ENCODE peak calls at places on chromosomes 13 and 19, in eight cellular contexts. C is HCT116, Z is Panc1, A is HepG2, V is upper lobe of left lung, G is K562, D is GM12878, M is GM23338. H is an unnamed sample.

GRCh38 chr19:3783660-3784584 is 2.3 kb downstream of the MATK start:
- ATAC-seq in M (peak; percentile 75), C (peak; percentile 57), V (no peak), A (peak; percentile 73), Z (peak; percentile 80), D (no peak), G (peak; percentile 58), H (no peak)

GRCh38 chr13:33875658-33876401 is 57.9 kb downstream of the RFC3 start:
- ATAC-seq in V (no peak), C (no peak), G (no peak), A (no peak), M (no peak), D (no peak), Z (no peak), H (no peak)

GRCh38 chr13:27118428-27119054 is 53.1 kb downstream of the USP12 start:
- ATAC-seq in G (no peak), C (no peak), A (no peak), Z (no peak), V (no peak), D (peak; percentile 65), M (no peak), H (no peak)

GRCh38 chr13:44276061-44276460 is 97.6 kb upstream of the SERP2 start:
- ATAC-seq in D (no peak), V (no peak), G (no peak), M (peak; percentile 28), Z (no peak), C (no peak), A (no peak), H (no peak)

GRCh38 chr13:28637714-28638355 is 21.1 kb upstream of the POMP start:
- ATAC-seq in G (peak; percentile 43), V (no peak), M (no peak), A (peak; percentile 35), Z (no peak), C (no peak), D (peak; percentile 64), H (no peak)

GRCh38 chr13:95474992-95475391 is 77.5 kb upstream of the CLDN10 start:
- ATAC-seq in C (no peak), Z (no peak), A (peak; percentile 39), V (no peak), D (no peak), G (peak; percentile 16), M (peak; percentile 34), H (no peak)

GRCh38 chr19:6062274-6062673 is 48.0 kb downstream of the RFX2 start:
- ATAC-seq in M (no peak), D (no peak), A (no peak), C (no peak), Z (no peak), G (no peak), V (peak; percentile 31), H (no peak)

GRCh38 chr13:36806102-36806501 is 12.9 kb upstream of the RFXAP start:
- ATAC-seq in V (no peak), M (no peak), C (no peak), D (peak; percentile 62), Z (no peak), A (no peak), G (no peak), H (no peak)

GRCh38 chr13:113327391-113327765 is 30.3 kb downstream of the LAMP1 start:
- ATAC-seq in M (no peak), V (no peak), C (no peak), G (no peak), D (no peak), Z (peak; percentile 57), A (no peak), H (no peak)

GRCh38 chr13:54029226-54029625 is 1000.6 kb downstream of the OLFM4 start:
- ATAC-seq in A (no peak), D (peak; percentile 84), C (no peak), Z (no peak), V (no peak), G (no peak), M (no peak), H (no peak)

GRCh38 chr19:10730932-10731331 is 13.1 kb downstream of the DNM2 start:
- ATAC-seq in C (no peak), D (peak; percentile 62), Z (peak; percentile 43), M (no peak), V (peak; percentile 25), G (no peak), A (no peak), H (no peak)

GRCh38 chr13:90690458-90691063 is 656.9 kb upstream of the MIR17HG start:
- ATAC-seq in G (no peak), D (no peak), M (no peak), C (no peak), Z (no peak), V (peak; percentile 84), A (no peak), H (peak; percentile 73)

GRCh38 chr13:50720856-50721663 is 122.4 kb downstream of the DLEU7 start:
- ATAC-seq in Z (no peak), A (no peak), C (no peak), G (no peak), D (no peak), M (no peak), V (no peak), H (no peak)

GRCh38 chr19:12346896-12347295 is 13.5 kb upstream of the ZNF563 start:
- ATAC-seq in M (no peak), C (no peak), Z (no peak), D (peak; percentile 48), G (no peak), A (peak; percentile 77), V (no peak), H (no peak)

GRCh38 chr13:66952507-66952906 is 277.6 kb downstream of the PCDH9 start:
- ATAC-seq in M (peak; percentile 67), A (peak; percentile 25), D (no peak), V (no peak), C (peak; percentile 32), G (no peak), Z (no peak), H (no peak)

GRCh38 chr19:13977803-13978202 is 25.5 kb downstream of the DCAF15 start:
- ATAC-seq in A (no peak), M (no peak), C (no peak), V (no peak), D (no peak), G (no peak), Z (no peak), H (no peak)

GRCh38 chr13:78636493-78636892 is 22.5 kb downstream of the OBI1 start:
- ATAC-seq in D (no peak), A (no peak), M (no peak), G (peak; percentile 67), Z (no peak), C (no peak), V (no peak), H (no peak)

GRCh38 chr19:38661996-38662395 is 14.5 kb downstream of the ACTN4 start:
- ATAC-seq in V (no peak), M (no peak), C (no peak), A (no peak), Z (no peak), D (no peak), G (no peak), H (no peak)

GRCh38 chr13:44810067-44810840 is 179.0 kb downstream of the NUFIP1 start:
- ATAC-seq in D (no peak), V (no peak), C (no peak), A (no peak), Z (no peak), G (no peak), M (no peak), H (no peak)

GRCh38 chr19:22427587-22428298 is 5.6 kb upstream of the ZNF98 start:
- ATAC-seq in V (peak; percentile 19), C (no peak), Z (no peak), M (no peak), D (no peak), A (no peak), G (no peak), H (peak; percentile 28)
- H3K4me1 ChIP-seq in V (no peaks in the 10 kb centered on the region), C (no peaks in the 10 kb centered on the region), Z (no peaks in the 10 kb centered on the region), M (no peaks in the 10 kb centered on the region), D (no peaks in the 10 kb centered on the region), A (no peaks in the 10 kb centered on the region), G (no peaks in the 10 kb centered on the region), H (no peaks in the 10 kb centered on the region)

GRCh38 chr19:19262190-19263057 is 10.7 kb downstream of the TM6SF2 start:
- ATAC-seq in C (no peak), Z (peak; percentile 30), V (no peak), M (peak; percentile 55), G (peak; percentile 46), D (no peak), A (peak; percentile 8), H (no peak)
- TF ChIP-seq CTCF in C (no peak), Z (no peak), V (no peak), M (peak; percentile 60), G (no peak), D (no peak), A (no peak), H (no peak)

DNA sequence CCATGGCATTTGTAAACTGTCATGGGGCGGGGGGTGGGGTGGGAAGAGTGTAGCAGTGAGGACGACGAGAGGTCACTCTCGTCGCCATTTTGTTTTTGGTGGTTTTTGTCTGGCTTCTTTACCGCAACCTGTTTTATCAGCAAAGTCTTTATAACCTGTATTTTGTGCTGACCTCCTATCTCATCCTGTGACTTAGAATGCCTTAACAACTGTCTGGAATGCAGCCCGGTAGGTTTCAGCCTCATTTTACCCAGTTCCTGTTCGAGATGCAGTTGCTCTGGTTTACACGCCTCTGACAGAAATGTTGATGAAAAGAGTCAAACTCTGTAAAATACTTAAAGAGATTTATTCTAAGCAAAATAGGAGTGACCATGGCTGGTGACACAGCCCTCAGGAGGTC is 852.0 kb downstream of the DACH1 start:
- ATAC-seq in V (no peak), D (no peak), G (no peak), Z (no peak), M (no peak), C (no peak), A (no peak), H (no peak)
- TF ChIP-seq POLR2AphosphoS5 in V (no peak), D (no peak), G (no peak), Z (no peak), M (no peak), C (no peak), A (no peak), H (no peak)

GRCh38 chr19:41957838-41958366 is 1.2 kb downstream of the RABAC1 start:
- ATAC-seq in V (peak; percentile 74), D (peak; percentile 74), M (peak; percentile 65), Z (peak; percentile 84), G (peak; percentile 86), A (peak; percentile 81), C (peak; percentile 77), H (peak; percentile 68)

GRCh38 chr19:41955521-41955920 is 3.6 kb downstream of the RABAC1 start:
- ATAC-seq in M (no peak), V (no peak), G (no peak), C (no peak), Z (no peak), D (no peak), A (no peak), H (no peak)

GRCh38 chr19:41957161-41957837 is 1.8 kb downstream of the RABAC1 start:
- ATAC-seq in M (no peak), D (no peak), A (no peak), V (no peak), G (no peak), Z (no peak), C (no peak), H (no peak)

GRCh38 chr19:41958367-41959055 is 610 bp downstream of the RABAC1 start:
- ATAC-seq in G (peak; percentile 88), D (peak; percentile 90), V (peak; percentile 93), A (peak; percentile 85), M (peak; percentile 87), Z (peak; percentile 86), C (peak; percentile 79), H (peak; percentile 77)

DNA sequence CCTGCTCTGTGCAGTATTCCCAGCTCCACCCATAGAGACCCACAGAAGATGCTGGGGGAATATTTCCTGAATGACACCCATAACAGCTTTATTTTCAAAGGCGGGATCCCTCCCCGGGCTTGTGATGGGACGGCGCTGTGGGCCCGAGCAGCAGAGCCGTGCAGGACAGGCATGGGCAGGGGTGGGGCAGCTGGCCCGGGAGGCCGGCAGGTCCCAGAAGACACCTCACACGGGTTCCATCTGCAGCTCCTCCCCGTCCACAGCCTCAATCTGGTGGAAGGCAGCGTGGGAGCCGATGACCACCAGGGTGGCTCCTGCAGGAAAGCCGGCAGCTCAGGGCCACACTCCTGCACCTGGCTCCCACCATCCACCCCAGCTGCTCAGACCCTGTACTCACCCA is 2.5 kb downstream of the RABAC1 start:
- ATAC-seq in G (no peak), V (no peak), A (no peak), M (no peak), D (no peak), Z (no peak), C (no peak), H (no peak)
- H3K4me1 ChIP-seq in G (peaks cover 18% of the 10 kb centered on the region), V (peaks cover 19% of the 10 kb centered on the region), A (peaks cover 32% of the 10 kb centered on the region), M (peaks cover 9% of the 10 kb centered on the region), D (peaks cover 12% of the 10 kb centered on the region), Z (peaks cover 7% of the 10 kb centered on the region), C (peaks cover 37% of the 10 kb centered on the region), H (peaks cover 13% of the 10 kb centered on the region)

H was measured in gastroesophageal sphincter.